ENCODE peak calls at places on chromosomes 11 and 22, in five cellular contexts. B, C, M, A and Z are unnamed samples.
A peak's percentile ranks its signal among the peaks of the same experiment; 100 is the strongest.

GRCh38 chr22:17140022-17140421 is 18.9 kb upstream of the TMEM121B start:
- DNase-seq in B (no peak), C (no peak), A (no peak), M (no peak), Z (no peak)

GRCh38 chr22:37501610-37502341 is 15.6 kb upstream of the MFNG start:
- DNase-seq in B (peak; percentile 44), C (no peak), M (peak; percentile 82), A (peak; percentile 63), Z (peak; percentile 51)

GRCh38 chr11:102837151-102837550 is 6.3 kb downstream of the MMP3 start:
- DNase-seq in A (no peak), M (no peak), B (no peak), C (no peak), Z (no peak)

GRCh38 chr11:44258190-44258489 is 51.8 kb downstream of the ALX4 start:
- DNase-seq in B (no peak), C (no peak), A (no peak), M (no peak), Z (no peak)

GRCh38 chr11:65224939-65225283 is 36.9 kb upstream of the POLA2 start:
- DNase-seq in M (peak; percentile 79), C (no peak), B (peak; percentile 90), A (no peak), Z (peak; percentile 39)

GRCh38 chr11:129412501-129412900 is 36.9 kb downstream of the BARX2 start:
- DNase-seq in B (no peak), A (no peak), M (no peak), C (no peak), Z (no peak)

GRCh38 chr11:9765320-9766101 is 101.6 kb downstream of the SWAP70 start:
- DNase-seq in B (no peak), A (peak; percentile 60), M (no peak), C (peak; percentile 89), Z (peak; percentile 84)

GRCh38 chr11:4025248-4025956 is 69.2 kb upstream of the RRM1 start:
- DNase-seq in C (no peak), A (no peak), M (no peak), B (no peak), Z (peak; percentile 41)

GRCh38 chr11:118398797-118399564 is 2.4 kb upstream of the ATP5MG start:
- DNase-seq in A (no peak), M (no peak), B (peak; percentile 51), C (no peak), Z (no peak)

GRCh38 chr11:112248216-112248615 is 12.4 kb downstream of the PLET1 start:
- DNase-seq in A (no peak), C (no peak), B (peak; percentile 62), M (no peak), Z (no peak)

GRCh38 chr11:102469196-102469821 is 16.7 kb upstream of the TMEM123 start:
- DNase-seq in M (no peak), B (no peak), A (no peak), C (peak; percentile 59), Z (no peak)

GRCh38 chr11:67576742-67577475 is 6.7 kb upstream of the GSTP1 start:
- DNase-seq in M (no peak), B (no peak), C (no peak), A (no peak), Z (no peak)

GRCh38 chr11:122095950-122096942 is 19.8 kb downstream of the BLID start:
- DNase-seq in B (no peak), M (no peak), C (no peak), A (no peak), Z (no peak)

GRCh38 chr11:128182844-128183243 is 404.5 kb downstream of the ETS1 start:
- DNase-seq in A (no peak), C (no peak), B (no peak), M (no peak), Z (no peak)

GRCh38 chr22:47901911-47902310 is 1139.5 kb downstream of the TBC1D22A start:
- DNase-seq in A (no peak), C (no peak), B (no peak), M (no peak), Z (no peak)

GRCh38 chr11:75429902-75430691 is 2.9 kb downstream of the KLHL35 start:
- DNase-seq in B (peak; percentile 81), A (peak; percentile 69), C (no peak), M (peak; percentile 90), Z (no peak)

GRCh38 chr11:10415817-10416392 is 39.2 kb upstream of the AMPD3 start:
- DNase-seq in B (no peak), C (no peak), M (no peak), A (no peak), Z (no peak)

GRCh38 chr22:20033045-20033706 is 12.3 kb downstream of the TANGO2 start:
- DNase-seq in C (no peak), A (peak; percentile 73), M (no peak), B (no peak), Z (no peak)

GRCh38 chr11:8794677-8795103 is 112.1 kb downstream of the RPL27A start:
- DNase-seq in B (no peak), A (no peak), C (no peak), M (no peak), Z (no peak)

GRCh38 chr11:69309800-69310280 is 15.9 kb downstream of the MYEOV start:
- DNase-seq in B (no peak), C (no peak), M (no peak), A (no peak), Z (no peak)

GRCh38 chr22:27719535-27720227 is 81.9 kb downstream of the MN1 start:
- DNase-seq in C (peak; percentile 35), M (peak; percentile 42), B (peak; percentile 100), A (no peak), Z (no peak)

GRCh38 chr11:101442171-101442570 is 141.6 kb downstream of the TRPC6 start:
- DNase-seq in A (no peak), C (no peak), M (no peak), B (no peak), Z (no peak)

GRCh38 chr22:27110985-27111451 is 453.6 kb downstream of the MIAT start:
- DNase-seq in M (no peak), B (no peak), C (no peak), A (no peak), Z (no peak)

GRCh38 chr11:66006134-66006890 is 4.0 kb downstream of the BANF1 start:
- DNase-seq in C (no peak), M (no peak), A (no peak), B (no peak), Z (no peak)

DNA sequence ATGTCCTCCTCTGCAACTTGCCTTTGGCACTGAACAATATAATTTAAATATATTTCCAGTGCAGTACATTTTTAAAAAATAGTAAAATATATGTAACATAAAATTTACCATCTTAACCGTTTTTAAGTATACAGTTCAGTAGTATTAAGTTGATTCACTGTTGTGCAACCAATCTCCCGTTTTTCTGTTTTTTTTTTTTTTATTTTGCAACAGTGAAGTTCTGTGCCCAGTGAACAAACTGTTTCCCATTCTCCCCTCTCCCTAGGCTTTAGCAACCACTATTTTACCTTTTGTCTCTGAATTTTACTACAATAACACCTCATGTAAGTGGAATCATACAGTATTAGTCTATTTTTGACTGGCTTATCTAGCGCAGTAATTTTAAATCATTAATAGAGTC is 13.8 kb downstream of the PRRG4 start:
- DNase-seq in M (no peak), C (no peak), B (no peak), A (no peak), Z (no peak)
- TF ChIP-seq CTCF in M (no peak), C (no peak), B (no peak), A (no peak), Z (no peak)

GRCh38 chr11:40125054-40125453 is 1334.4 kb downstream of the LRRC4C start:
- DNase-seq in C (no peak), B (no peak), A (no peak), M (no peak), Z (no peak)
- TF ChIP-seq CTCF in C (peak; percentile 5), B (no peak), A (peak; percentile 18), M (peak; percentile 31), Z (no peak)

GRCh38 chr11:76493040-76493439 is 48.2 kb downstream of the EMSY start:
- DNase-seq in B (no peak), M (no peak), C (no peak), A (no peak), Z (no peak)

GRCh38 chr11:76493626-76494539 is 49.1 kb downstream of the EMSY start:
- DNase-seq in M (no peak), C (no peak), A (no peak), B (no peak), Z (no peak)

GRCh38 chr11:76496174-76496573 is 51.4 kb downstream of the EMSY start:
- DNase-seq in C (no peak), B (no peak), M (no peak), A (no peak), Z (no peak)

GRCh38 chr11:76495017-76495416 is 50.2 kb downstream of the EMSY start:
- DNase-seq in B (no peak), M (no peak), A (no peak), C (no peak), Z (no peak)

DNA sequence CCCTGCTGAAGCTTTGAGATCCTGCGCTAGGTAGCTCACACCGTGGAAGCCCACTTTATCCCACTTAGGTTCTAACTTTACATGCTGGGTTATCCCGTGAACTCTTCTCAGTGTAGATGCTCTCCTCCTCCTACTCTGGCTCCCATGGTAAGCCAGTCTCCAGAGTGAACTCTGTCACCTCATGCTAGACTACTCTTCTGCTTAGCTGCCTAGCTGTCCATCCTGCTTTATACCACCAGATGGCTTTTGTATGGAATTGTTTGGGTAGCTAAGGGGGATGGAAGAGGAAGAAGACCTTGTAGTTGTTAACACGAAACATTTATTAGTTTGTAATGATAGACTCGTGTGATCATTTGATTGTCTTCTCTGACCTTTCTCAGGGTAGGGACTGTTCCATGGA is 46.8 kb downstream of the EMSY start:
- DNase-seq in B (peak; percentile 3), M (no peak), A (no peak), C (no peak), Z (no peak)
- TF ChIP-seq CTCF in B (no peak), M (no peak), A (no peak), C (no peak), Z (no peak)

DNA sequence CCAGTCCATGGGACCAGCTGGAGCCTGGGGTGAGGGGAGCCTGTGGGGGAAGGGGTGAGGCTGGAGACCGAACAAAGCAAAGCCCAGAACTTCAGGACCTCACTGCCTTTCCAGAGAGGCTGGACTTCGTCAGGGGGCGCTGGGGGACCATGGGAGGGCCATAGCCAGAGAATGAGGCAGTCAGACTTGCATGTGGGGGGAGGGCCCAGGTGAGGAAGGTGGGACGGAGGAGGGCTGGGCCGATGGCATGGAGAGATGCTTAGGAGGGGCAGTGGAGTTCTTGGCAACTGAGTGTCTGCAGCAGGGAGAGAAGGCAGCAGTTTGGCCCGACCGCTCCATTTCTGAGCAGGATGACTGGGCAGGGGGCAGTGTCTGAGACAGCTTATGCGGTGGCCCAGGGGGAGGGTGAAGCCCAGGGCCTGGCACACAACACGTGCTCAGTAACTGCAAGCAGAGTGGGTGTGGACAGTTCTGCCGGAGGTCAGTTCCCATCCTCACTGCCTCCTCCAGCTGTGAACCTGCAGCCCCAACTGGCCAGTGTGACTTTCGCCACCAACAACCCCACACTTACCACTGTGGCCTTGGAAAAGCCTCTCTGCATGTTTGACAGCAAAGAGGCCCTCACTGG is 796 bp downstream of the UPK3A start:
- DNase-seq in B (no peak), C (no peak), A (no peak), M (no peak), Z (no peak)
- TF ChIP-seq CTCF in B (no peak), C (no peak), A (peak; percentile 19), M (no peak), Z (no peak)